ENCODE peak calls at places on chromosomes 16 and 17, in ten cellular contexts. P is uterus, H is Peyer's patch, G is A549, Y is IMR-90, K is body of pancreas, L is heart left ventricle, A is stomach, J is sigmoid colon, R is prostate gland. V is an unnamed sample.

GRCh38 chr17:57924677-57925076 is 30.5 kb downstream of the CUEDC1 start:
- DNase-seq in K (peak), G (no peak), A (no peak), H (no peak), Y (no peak), R (no peak), J (no peak), P (no peak), L (peak), V (no peak)

GRCh38 chr17:62641101-62641500 is 13.6 kb downstream of the MRC2 start:
- DNase-seq in P (no peak), J (no peak), R (no peak), L (no peak), Y (no peak), K (no peak), A (no peak), G (no peak), H (no peak), V (peak)

GRCh38 chr17:7513850-7514419 is 29.8 kb downstream of the POLR2A start:
- DNase-seq in A (no peak), L (no peak), R (no peak), P (peak), Y (no peak), H (no peak), G (no peak), K (no peak), J (no peak), V (no peak)

GRCh38 chr16:67447508-67448076 is 16.7 kb downstream of the HSD11B2 start:
- DNase-seq in G (peak), K (peak), P (peak), L (peak), Y (peak), H (no peak), R (no peak), J (peak), A (peak), V (no peak)

GRCh38 chr16:24070851-24071250 is 185.3 kb upstream of the CACNG3 start:
- DNase-seq in G (peak), H (no peak), K (peak), J (no peak), P (no peak), Y (peak), R (no peak), L (no peak), A (no peak), V (no peak)

GRCh38 chr16:17433577-17433960 is 37.2 kb downstream of the XYLT1 start:
- DNase-seq in P (no peak), R (no peak), K (no peak), L (no peak), H (no peak), Y (no peak), G (no peak), A (no peak), J (no peak), V (no peak)

GRCh38 chr17:79844869-79845600 is 5.8 kb upstream of the CBX4 start:
- DNase-seq in L (peak), H (no peak), R (no peak), G (peak), J (peak), K (peak), P (peak), A (peak), Y (no peak), V (peak)

GRCh38 chr16:66935319-66936011 is at the start of gene CES2:
- DNase-seq in Y (peak), P (no peak), R (peak), A (peak), L (peak), K (peak), J (no peak), G (no peak), H (peak), V (peak)

GRCh38 chr16:19683453-19684236 is 34.4 kb downstream of the KNOP1 start:
- DNase-seq in J (no peak), H (no peak), K (no peak), L (no peak), G (no peak), P (no peak), A (no peak), Y (no peak), R (no peak), V (no peak)

GRCh38 chr16:77816293-77816692 is 27.9 kb downstream of the VAT1L start:
- DNase-seq in P (no peak), H (no peak), K (peak), G (no peak), R (no peak), J (no peak), L (no peak), A (no peak), Y (peak), V (peak)

GRCh38 chr17:59417452-59417851 is 86.0 kb downstream of the YPEL2 start:
- DNase-seq in L (no peak), J (no peak), K (no peak), Y (no peak), P (no peak), G (no peak), H (no peak), R (no peak), A (no peak), V (no peak)

GRCh38 chr17:7511108-7511507 is 26.9 kb downstream of the POLR2A start:
- DNase-seq in H (no peak), R (no peak), Y (peak), L (no peak), A (no peak), K (no peak), J (no peak), P (no peak), G (no peak), V (no peak)

GRCh38 chr17:16407911-16408588 is 7.3 kb upstream of the TRPV2 start:
- DNase-seq in L (peak), K (peak), R (peak), J (peak), P (peak), G (no peak), A (peak), Y (peak), H (peak), V (peak)

GRCh38 chr17:39225974-39226683 is 384 bp upstream of the STAC2 start:
- DNase-seq in H (peak), L (peak), K (peak), Y (peak), G (peak), J (peak), P (peak), A (peak), R (peak), V (no peak)

GRCh38 chr17:45200701-45201100 is 21.0 kb upstream of the FMNL1 start:
- DNase-seq in K (no peak), Y (no peak), L (peak), P (no peak), H (no peak), A (no peak), R (no peak), J (peak), G (no peak), V (no peak)

GRCh38 chr16:84199861-84200260 is 8.9 kb downstream of the ADAD2 start:
- DNase-seq in J (peak), R (peak), K (no peak), L (no peak), H (no peak), P (no peak), Y (no peak), A (no peak), G (no peak), V (no peak)

GRCh38 chr16:28010671-28011070 is 52.8 kb downstream of the GSG1L start:
- DNase-seq in K (no peak), Y (peak), A (no peak), J (no peak), G (no peak), P (no peak), H (no peak), R (no peak), L (no peak), V (no peak)

GRCh38 chr16:3065069-3065741 is at the start of gene IL32:
- DNase-seq in H (peak), K (peak), Y (peak), J (peak), P (no peak), G (peak), L (peak), A (peak), R (no peak), V (peak)

GRCh38 chr17:81322271-81323082 is 27.4 kb upstream of the SLC38A10 start:
- DNase-seq in A (no peak), K (peak), P (no peak), H (no peak), L (no peak), J (no peak), R (no peak), Y (no peak), G (peak), V (no peak)

GRCh38 chr17:1714488-1714979 is 4.4 kb upstream of the TLCD2 start:
- DNase-seq in R (peak), P (peak), L (peak), H (peak), G (peak), A (peak), J (peak), Y (peak), K (peak), V (peak)

GRCh38 chr17:30952645-30953393 is 18.0 kb upstream of the RNF135 start:
- DNase-seq in R (no peak), A (no peak), H (no peak), L (peak), Y (no peak), K (no peak), J (peak), P (no peak), G (no peak), V (no peak)

GRCh38 chr17:3657874-3658783 is 10.2 kb downstream of the TAX1BP3 start:
- DNase-seq in H (no peak), L (no peak), P (no peak), A (no peak), J (no peak), G (no peak), Y (no peak), K (no peak), R (no peak), V (no peak)

DNA sequence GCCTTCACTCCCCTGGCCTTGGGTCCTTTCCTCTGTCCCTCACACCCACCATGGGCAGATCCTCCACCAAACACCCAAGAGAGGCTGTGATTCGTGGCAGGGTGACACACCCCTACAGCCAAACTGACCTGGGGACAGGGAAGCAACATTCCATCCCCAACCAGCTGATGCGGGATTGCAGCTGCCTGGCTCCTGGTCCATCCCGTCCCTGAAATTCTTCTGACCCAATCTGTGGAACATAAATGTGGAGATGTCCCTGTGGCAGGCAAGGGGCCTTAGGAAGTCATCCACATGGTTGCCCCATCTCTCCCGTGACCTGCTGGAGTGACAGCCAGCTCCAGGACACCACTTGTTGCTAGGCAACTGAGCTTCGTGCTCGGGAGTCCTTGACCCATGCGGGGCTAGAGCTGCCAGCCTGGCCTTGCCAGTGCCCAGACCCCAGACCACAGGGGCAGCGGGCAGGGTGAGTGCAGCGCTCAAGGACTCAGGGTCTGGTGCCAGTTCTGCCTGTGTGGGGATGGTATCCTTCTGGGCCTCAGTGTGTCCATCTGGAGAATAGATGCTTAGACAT is 34.0 kb upstream of the CPNE2 start:
- DNase-seq in L (no peak), P (no peak), G (no peak), A (no peak), J (no peak), K (no peak), Y (no peak), R (no peak), H (no peak), V (no peak)
- TF ChIP-seq POLR2A in L (no peak), P (no peak), G (no peak), A (no peak), J (no peak), K (no peak), Y (no peak), R (no peak), H (no peak), V (no peak)

GRCh38 chr17:29168079-29168758 is 12.0 kb downstream of the MYO18A start:
- DNase-seq in K (no peak), J (peak), A (no peak), L (no peak), P (no peak), R (no peak), G (no peak), Y (no peak), H (no peak), V (no peak)
- H3K27ac ChIP-seq in K (no peak), J (no peak), A (no peak), L (no peak), P (no peak), R (no peak), G (no peak), Y (no peak), H (no peak), V (no peak)

DNA sequence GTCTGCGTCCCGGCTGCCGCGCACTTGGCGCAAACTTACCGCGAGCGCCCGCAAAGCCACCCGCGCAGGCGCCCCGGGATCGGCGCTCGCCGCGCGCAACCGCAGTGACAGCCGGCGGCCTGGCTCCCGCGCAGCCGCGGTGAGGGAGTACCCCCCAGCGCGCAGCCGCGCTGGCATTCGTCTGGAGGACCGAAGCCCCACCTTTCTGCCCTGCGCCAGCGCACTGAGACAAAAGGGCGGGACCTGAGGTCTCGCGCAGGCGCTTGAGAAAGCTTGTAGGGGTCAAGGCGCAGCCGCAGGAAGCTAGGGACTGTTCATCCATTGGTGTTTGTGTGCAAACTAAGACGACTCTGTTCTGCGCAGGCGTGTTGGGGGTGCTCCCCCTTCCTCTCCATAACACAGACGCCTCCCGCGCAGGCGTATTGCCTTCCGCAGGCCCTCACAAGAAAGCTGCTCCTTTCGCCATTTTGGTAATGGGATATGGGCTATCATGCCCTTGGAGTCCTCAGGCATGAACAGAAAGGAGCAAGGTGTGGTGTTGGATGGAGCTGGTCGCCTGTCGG is at the start of gene PHF12:
- DNase-seq in J (peak), H (peak), P (peak), L (peak), K (peak), A (peak), Y (peak), R (peak), G (peak), V (peak)
- TF ChIP-seq POLR2A in J (peak), H (peak), P (peak), L (no peak), K (peak), A (no peak), Y (peak), R (peak), G (peak), V (peak)

DNA sequence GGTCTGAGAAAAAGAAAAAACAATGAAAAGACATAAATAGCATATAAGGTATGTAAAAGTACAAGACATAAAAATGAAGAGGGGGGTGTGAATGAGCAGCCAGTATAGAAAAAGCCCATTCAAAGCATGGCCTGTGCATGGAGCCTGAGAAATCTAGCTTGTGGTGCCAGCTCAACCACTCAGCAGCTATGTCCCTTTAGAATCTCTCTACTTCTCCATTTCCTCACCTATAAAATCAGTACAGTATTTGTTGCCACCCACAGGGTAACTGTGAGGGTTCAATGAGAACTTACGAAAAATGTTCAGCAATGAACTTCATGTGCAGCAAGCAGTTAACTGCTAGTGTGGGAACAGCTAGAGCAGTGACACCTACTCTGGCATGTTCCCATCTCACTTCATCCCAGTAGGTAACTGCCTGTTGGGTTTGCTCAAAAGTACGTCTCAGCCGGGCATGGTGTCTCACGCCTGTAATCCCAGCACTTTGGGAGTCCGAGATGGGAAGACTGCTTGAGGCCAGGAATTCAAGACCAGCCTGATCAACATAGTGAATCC is 15.3 kb downstream of the CYTH1 start:
- DNase-seq in Y (no peak), K (no peak), A (no peak), G (no peak), J (peak), H (peak), P (no peak), L (no peak), R (peak), V (no peak)
- H3K27ac ChIP-seq in Y (no peak), K (no peak), A (no peak), G (no peak), J (no peak), H (no peak), P (no peak), L (no peak), R (peak), V (no peak)

GRCh38 chr17:48107137-48108055 is at the start of gene SNX11:
- DNase-seq in R (peak), Y (peak), A (peak), K (peak), J (peak), P (peak), H (peak), G (peak), L (peak), V (peak)
- TF ChIP-seq POLR2A in R (peak), Y (peak), A (no peak), K (peak), J (peak), P (peak), H (peak), G (peak), L (no peak), V (peak)

GRCh38 chr16:59148312-59148711 is 414.2 kb upstream of the GOT2 start:
- DNase-seq in L (no peak), R (no peak), A (no peak), J (no peak), K (no peak), Y (no peak), P (no peak), H (no peak), G (no peak), V (no peak)
- H3K27ac ChIP-seq in L (no peak), R (no peak), A (no peak), J (no peak), K (no peak), Y (no peak), P (no peak), H (no peak), G (no peak), V (no peak)